ENCODE peak calls at places on chromosomes 6 and 20, in five cellular contexts. F is GM12878, I is HCT116, O is K562, R is H1. X is an unnamed sample.

GRCh38 chr6:165729307-165729936 is 66.4 kb upstream of the PDE10A start:
- DNase-seq in F (no peak), I (peak; percentile 6), O (peak; percentile 85), R (peak; percentile 84), X (no peak)

GRCh38 chr6:169101981-169102380 is 151.7 kb downstream of the THBS2 start:
- DNase-seq in F (no peak), I (no peak), O (no peak), R (no peak), X (no peak)

GRCh38 chr6:166778776-166779175 is 151.7 kb upstream of the RPS6KA2 start:
- DNase-seq in F (no peak), I (no peak), O (no peak), R (no peak), X (no peak)

GRCh38 chr20:63750807-63751470 is 11.4 kb downstream of the SLC2A4RG start:
- DNase-seq in F (no peak), I (no peak), O (peak; percentile 46), R (no peak), X (no peak)

GRCh38 chr6:26556263-26557070 is 18.3 kb downstream of the HMGN4 start:
- DNase-seq in F (no peak), I (peak; percentile 84), O (peak; percentile 75), R (peak; percentile 92), X (no peak)

GRCh38 chr20:50267041-50267865 is 76.6 kb downstream of the CEBPB start:
- DNase-seq in F (no peak), I (peak; percentile 67), O (peak; percentile 65), R (peak; percentile 72), X (no peak)

GRCh38 chr6:82589509-82590206 is 226.0 kb downstream of the TPBG start:
- DNase-seq in F (peak; percentile 60), I (peak; percentile 70), O (no peak), R (peak; percentile 52), X (peak; percentile 30)

GRCh38 chr6:166604328-166604727 is 17.9 kb upstream of the RAMACL start:
- DNase-seq in F (no peak), I (no peak), O (no peak), R (no peak), X (no peak)

GRCh38 chr6:40856271-40856670 is 182.8 kb downstream of the UNC5CL start:
- DNase-seq in F (no peak), I (no peak), O (no peak), R (no peak), X (no peak)

GRCh38 chr6:72748759-72749158 is 126.9 kb downstream of the KCNQ5 start:
- DNase-seq in F (no peak), I (no peak), O (no peak), R (no peak), X (no peak)

DNA sequence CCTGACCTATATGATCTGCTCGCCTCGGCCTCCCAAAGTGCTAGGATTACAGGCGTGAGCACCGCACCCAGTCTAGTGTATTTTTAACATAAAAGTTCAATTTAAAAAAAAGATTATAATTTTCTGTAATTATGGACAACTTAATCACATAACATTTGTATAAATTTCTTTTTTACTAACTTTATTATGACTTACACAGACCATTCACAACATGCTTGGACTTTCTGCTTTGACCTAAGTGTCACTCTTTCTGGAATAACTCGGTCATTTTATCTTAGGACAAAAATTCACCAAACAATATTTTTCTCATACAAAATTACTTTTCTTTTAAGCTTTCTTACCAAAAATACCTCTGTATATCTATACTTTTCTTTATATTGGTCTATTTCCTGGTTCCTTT is 15.4 kb upstream of the IL22RA2 start:
- DNase-seq in F (no peak), I (peak; percentile 62), O (no peak), R (no peak), X (peak; percentile 33)
- TF ChIP-seq ZNF274 in F (no peak), I (no peak), O (no peak), R (no peak), X (no peak)

GRCh38 chr6:105993341-105993740 is 92.8 kb upstream of the PRDM1 start:
- DNase-seq in F (no peak), I (no peak), O (no peak), R (no peak), X (no peak)
- TF ChIP-seq ZNF274 in F (no peak), I (no peak), O (no peak), R (no peak), X (no peak)

GRCh38 chr6:3347826-3348225 is 89.1 kb downstream of the PSMG4 start:
- DNase-seq in F (no peak), I (no peak), O (peak; percentile 56), R (no peak), X (no peak)

GRCh38 chr6:3347237-3347636 is 88.5 kb downstream of the PSMG4 start:
- DNase-seq in F (no peak), I (no peak), O (peak; percentile 34), R (no peak), X (no peak)

GRCh38 chr6:3350252-3350826 is 91.6 kb downstream of the PSMG4 start:
- DNase-seq in F (no peak), I (no peak), O (no peak), R (no peak), X (no peak)

GRCh38 chr6:3349388-3350251 is 90.9 kb downstream of the PSMG4 start:
- DNase-seq in F (no peak), I (no peak), O (no peak), R (no peak), X (no peak)

GRCh38 chr6:3348821-3349220 is 90.1 kb downstream of the PSMG4 start:
- DNase-seq in F (no peak), I (no peak), O (no peak), R (no peak), X (no peak)
- TF ChIP-seq ZNF274 in F (no peak), I (no peak), O (no peak), R (no peak), X (no peak)

GRCh38 chr6:160088069-160088773 is 33.4 kb upstream of the SLC22A1 start:
- DNase-seq in F (no peak), I (peak; percentile 4), O (peak; percentile 43), R (peak; percentile 69), X (peak; percentile 13)
- TF ChIP-seq ZNF274 in F (no peak), I (no peak), O (no peak), R (no peak), X (no peak)

GRCh38 chr6:43932259-43932900 is 162.4 kb downstream of the VEGFA start:
- DNase-seq in F (no peak), I (no peak), O (no peak), R (no peak), X (no peak)
- TF ChIP-seq ZNF274 in F (no peak), I (no peak), O (no peak), R (no peak), X (no peak)